ENCODE peak calls at places on chromosome 7, in five cellular contexts. X is neural progenitor cell, T is fibroblast of lung, D is GM23338, O is mammary epithelial cell. B is an unnamed sample.

GRCh38 chr7:22949944-22950343 is 64.0 kb downstream of the HYCC1 start:
- DNase-seq in X (no peak), D (peak), O (no peak), T (peak), B (no peak)

GRCh38 chr7:133770863-133771492 is 356.2 kb upstream of the LRGUK start:
- DNase-seq in D (no peak), O (peak), X (no peak), T (peak), B (no peak)

GRCh38 chr7:80466638-80467037 is 45.2 kb downstream of the GNAT3 start:
- DNase-seq in D (no peak), O (no peak), X (no peak), T (no peak), B (no peak)

GRCh38 chr7:74511360-74511759 is 57.7 kb downstream of the GTF2IRD1 start:
- DNase-seq in T (no peak), X (no peak), O (no peak), D (no peak), B (no peak)

GRCh38 chr7:47896809-47897423 is 51.4 kb downstream of the PKD1L1 start:
- DNase-seq in O (no peak), D (peak), X (peak), T (no peak), B (no peak)

GRCh38 chr7:23594879-23595604 is 2.1 kb upstream of the CCDC126 start:
- DNase-seq in O (peak), D (no peak), T (no peak), X (no peak), B (no peak)

GRCh38 chr7:83427929-83428328 is 221.0 kb downstream of the SEMA3E start:
- DNase-seq in O (peak), X (peak), T (peak), D (peak), B (no peak)

GRCh38 chr7:99357701-99358490 is 16.6 kb upstream of the ARPC1B start:
- DNase-seq in D (no peak), X (no peak), T (no peak), O (no peak), B (no peak)

GRCh38 chr7:116859323-116859722 is 3.1 kb upstream of the CAPZA2 start:
- DNase-seq in X (no peak), D (no peak), O (peak), T (peak), B (no peak)

GRCh38 chr7:82335927-82336326 is 107.7 kb downstream of the CACNA2D1 start:
- DNase-seq in T (peak), O (peak), X (peak), D (peak), B (no peak)

GRCh38 chr7:157014635-157015555 is 4.4 kb upstream of the MNX1 start:
- DNase-seq in X (no peak), D (peak), T (no peak), O (no peak), B (no peak)
- TF ChIP-seq EZH2 in X (no peak), D (no peak), T (no peak), O (no peak), B (no peak)

DNA sequence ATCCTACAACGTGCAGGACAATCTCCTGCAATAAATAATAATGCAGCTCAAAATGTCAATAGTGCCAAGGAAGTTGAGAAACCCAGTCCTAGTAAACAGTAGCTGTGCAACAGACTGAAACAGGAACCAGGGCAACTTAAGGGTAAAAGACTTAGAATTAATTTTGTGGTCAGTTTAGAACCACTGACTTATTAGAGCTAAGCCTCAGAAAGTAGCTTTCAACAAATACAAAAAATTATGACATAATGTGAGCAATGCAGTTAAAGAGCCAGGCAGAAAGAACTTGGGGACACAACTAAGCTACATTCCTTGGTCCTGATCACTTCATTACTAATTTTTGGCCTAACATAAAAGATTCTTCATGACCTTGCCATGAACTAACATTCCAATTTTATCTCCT is 195.3 kb downstream of the MACC1 start:
- DNase-seq in D (no peak), O (no peak), X (no peak), T (peak), B (no peak)
- H3K4me2 ChIP-seq in D (no peak), O (no peak), X (no peak), T (no peak), B (no peak)

GRCh38 chr7:8327199-8327598 is 65.2 kb upstream of the ICA1 start:
- DNase-seq in D (no peak), O (no peak), X (no peak), T (no peak), B (no peak)
- H2AFZ ChIP-seq in D (no peak), O (no peak), X (no peak), T (no peak), B (no peak)

GRCh38 chr7:101753316-101753715 is 64.1 kb upstream of the CUX1 start:
- DNase-seq in T (no peak), X (no peak), D (no peak), O (no peak), B (no peak)

GRCh38 chr7:101757879-101758278 is 59.5 kb upstream of the CUX1 start:
- DNase-seq in O (no peak), D (no peak), T (no peak), X (no peak), B (no peak)

GRCh38 chr7:101754432-101755159 is 62.8 kb upstream of the CUX1 start:
- DNase-seq in X (no peak), D (no peak), O (peak), T (peak), B (no peak)
- TF ChIP-seq EZH2 in X (no peak), D (no peak), O (no peak), T (no peak), B (no peak)

GRCh38 chr7:143390098-143390772 is 9.1 kb downstream of the ZYX start:
- DNase-seq in D (no peak), X (no peak), O (no peak), T (no peak), B (no peak)
- H3K4me2 ChIP-seq in D (no peak), X (no peak), O (no peak), T (peak), B (no peak)

DNA sequence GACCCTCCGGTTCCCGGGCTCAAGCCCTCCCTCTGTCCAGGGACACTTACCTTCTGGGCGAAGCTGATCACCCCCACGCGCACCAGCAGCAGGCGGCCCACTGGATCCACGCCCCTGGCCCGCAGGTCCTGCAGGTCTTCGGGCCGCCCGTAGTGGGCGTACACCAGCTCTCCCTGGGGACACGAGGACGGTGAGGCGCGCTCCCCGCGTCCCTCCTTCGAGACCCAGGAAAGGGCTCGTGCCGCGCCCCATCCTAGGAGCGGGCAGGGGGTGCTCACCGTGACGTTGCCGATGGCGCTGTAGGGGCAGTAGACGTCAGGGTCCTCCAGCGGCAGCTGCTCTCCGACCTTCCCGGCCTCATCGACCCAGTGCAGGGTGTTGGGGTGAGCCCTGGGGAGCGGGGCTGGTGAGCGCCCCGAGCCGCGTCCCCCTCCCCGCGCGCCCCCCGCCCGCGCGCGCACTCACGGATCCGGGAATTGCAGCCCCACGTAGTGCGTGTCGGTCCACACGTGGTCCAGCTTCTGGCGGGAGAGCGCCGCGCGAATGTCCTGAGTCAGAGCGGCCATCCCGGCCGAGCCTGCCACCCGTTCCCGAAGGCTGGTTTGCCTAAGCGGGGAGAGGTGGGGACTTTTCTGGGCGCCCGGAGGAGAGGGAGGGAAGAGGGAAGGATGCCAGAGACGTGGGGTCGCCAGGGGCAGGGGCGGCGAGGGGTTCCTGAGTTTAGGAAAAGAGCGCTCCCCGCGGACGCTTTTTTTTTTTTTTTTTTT is 8.2 kb downstream of the TFR2 start:
- DNase-seq in X (peak), O (peak), D (peak), T (peak), B (no peak)
- H2AFZ ChIP-seq in X (peak), O (peak), D (peak), T (peak), B (peak)

GRCh38 chr7:1211611-1212010 is 21.1 kb upstream of the UNCX start:
- DNase-seq in X (no peak), D (no peak), T (no peak), O (no peak), B (no peak)
- TF ChIP-seq EZH2 in X (no peak), D (no peak), T (no peak), O (no peak), B (no peak)

B was measured in keratinocyte.